ENCODE peak calls at places on chromosomes 7 and 10, in five cellular contexts. H is tibial nerve, Y is coronary artery, B is endothelial cell of umbilical vein, A is brain microvascular endothelial cell. U is an unnamed sample.

GRCh38 chr10:61125560-61126250 is 181.7 kb upstream of the RHOBTB1 start:
- DNase-seq in A (no peak), H (no peak), B (no peak), Y (no peak), U (no peak)

GRCh38 chr7:390761-391410 is 100.9 kb downstream of the FOXL3 start:
- DNase-seq in Y (peak; percentile 66), B (no peak), A (no peak), H (no peak), U (no peak)

GRCh38 chr10:128268015-128268722 is 141.9 kb upstream of the MKI67 start:
- DNase-seq in B (peak; percentile 25), Y (no peak), H (peak; percentile 30), A (peak; percentile 18), U (peak; percentile 85)

GRCh38 chr10:58384999-58385783 is at the start of gene TFAM:
- DNase-seq in A (peak; percentile 96), Y (peak; percentile 97), B (peak; percentile 97), H (peak; percentile 96), U (peak; percentile 93)

GRCh38 chr7:40804477-40805215 is 669.8 kb downstream of the SUGCT start:
- DNase-seq in H (no peak), Y (no peak), B (no peak), A (no peak), U (no peak)

GRCh38 chr7:82665966-82666507 is 222.5 kb upstream of the CACNA2D1 start:
- DNase-seq in B (peak; percentile 66), A (no peak), H (no peak), Y (no peak), U (no peak)

GRCh38 chr7:68744036-68744435 is 854.2 kb upstream of the AUTS2 start:
- DNase-seq in H (no peak), B (no peak), Y (no peak), A (no peak), U (no peak)

GRCh38 chr7:158344706-158345300 is 242.8 kb downstream of the PTPRN2 start:
- DNase-seq in H (no peak), Y (no peak), A (no peak), B (no peak), U (no peak)

GRCh38 chr10:113133497-113133896 is 183.4 kb downstream of the TCF7L2 start:
- DNase-seq in H (no peak), Y (no peak), B (no peak), A (peak; percentile 12), U (no peak)

GRCh38 chr7:8119228-8119627 is 142.7 kb downstream of the ICA1 start:
- DNase-seq in H (no peak), A (no peak), Y (no peak), B (no peak), U (no peak)

GRCh38 chr10:12380999-12381398 is 31.7 kb downstream of the CAMK1D start:
- DNase-seq in H (no peak), Y (no peak), B (no peak), A (no peak), U (no peak)

GRCh38 chr10:80477813-80478212 is 23.7 kb downstream of the TSPAN14 start:
- DNase-seq in Y (no peak), A (peak; percentile 96), H (no peak), B (peak; percentile 81), U (no peak)

GRCh38 chr7:30225863-30226361 is 58.5 kb upstream of the ZNRF2 start:
- DNase-seq in B (peak; percentile 56), Y (no peak), H (peak; percentile 28), A (peak; percentile 12), U (peak; percentile 60)

GRCh38 chr7:136293272-136293671 is 316.1 kb upstream of the MTPN start:
- DNase-seq in A (no peak), Y (no peak), B (no peak), H (no peak), U (no peak)

GRCh38 chr7:136292365-136292764 is 315.2 kb upstream of the MTPN start:
- DNase-seq in B (no peak), Y (no peak), A (no peak), H (no peak), U (no peak)

GRCh38 chr7:136293841-136294391 is 316.8 kb upstream of the MTPN start:
- DNase-seq in H (no peak), B (no peak), Y (no peak), A (no peak), U (no peak)

GRCh38 chr7:136294977-136295376 is 317.8 kb upstream of the MTPN start:
- DNase-seq in Y (no peak), B (no peak), H (no peak), A (no peak), U (no peak)
- TF ChIP-seq CTCF in Y (no peak), B (no peak), H (no peak), A (no peak), U (no peak)

DNA sequence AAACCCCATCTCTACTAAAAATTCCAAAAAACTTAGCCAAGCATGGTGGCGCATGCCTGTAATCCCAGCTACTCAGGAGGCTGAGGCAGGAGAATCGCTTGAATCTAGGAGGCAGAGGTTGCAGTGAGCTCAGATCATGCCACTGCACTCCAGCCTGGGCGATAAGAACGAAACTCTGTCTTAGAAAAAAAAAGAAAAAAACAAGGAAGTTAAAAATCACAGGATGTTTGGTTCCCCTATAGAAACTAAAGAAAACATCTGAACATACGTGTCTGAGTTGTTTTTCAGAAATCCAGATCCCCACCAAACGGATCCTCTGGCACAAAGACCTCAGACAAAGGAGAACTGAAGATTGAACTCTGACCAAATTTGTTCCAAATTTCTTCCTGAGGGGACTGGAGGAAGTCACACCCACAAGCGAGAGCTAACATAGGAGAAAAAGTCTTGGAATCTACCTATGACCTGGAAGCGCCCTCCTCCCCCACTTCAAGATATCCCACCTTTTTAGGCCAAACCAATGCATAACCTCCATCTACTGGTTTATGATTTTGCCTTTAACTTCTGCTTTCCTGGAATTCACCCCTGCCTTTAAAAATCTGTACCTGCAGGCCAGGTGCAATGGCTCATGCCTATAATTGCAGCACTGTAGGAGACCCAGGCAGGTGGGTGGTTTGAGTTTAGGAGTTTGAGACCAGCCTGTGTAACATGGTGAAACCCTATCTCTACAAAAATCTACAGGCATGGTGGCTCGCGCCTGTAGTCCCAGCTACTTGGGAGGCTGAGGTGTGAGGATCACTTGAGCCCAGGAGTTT is 19.7 kb upstream of the SIRT1 start:
- DNase-seq in Y (no peak), B (no peak), A (no peak), H (no peak), U (no peak)
- H3K4me3 ChIP-seq in Y (no peak overlapping the region), B (no peak overlapping the region), A (no peak overlapping the region), H (no peak overlapping the region), U (no peak overlapping the region)

GRCh38 chr7:149285581-149285975 is 23.6 kb downstream of the ZNF783 start:
- DNase-seq in Y (no peak), B (peak; percentile 34), H (no peak), A (peak; percentile 20), U (no peak)
- H3K27ac ChIP-seq in Y (peak overlapping the region; percentile 27), B (no peak overlapping the region), H (peak overlapping the region; percentile 45), A (no peak overlapping the region), U (no peak overlapping the region)

GRCh38 chr7:26091933-26092332 is 60.1 kb upstream of the NFE2L3 start:
- DNase-seq in A (no peak), B (no peak), H (no peak), Y (no peak), U (no peak)
- TF ChIP-seq CTCF in A (peak; percentile 55), B (no peak), H (no peak), Y (no peak), U (no peak)

GRCh38 chr10:87979847-87980246 is 116.4 kb downstream of the PTEN start:
- DNase-seq in H (no peak), B (no peak), Y (no peak), A (no peak), U (no peak)
- H3K4me3 ChIP-seq in H (no peak overlapping the region), B (no peak overlapping the region), Y (no peak overlapping the region), A (no peak overlapping the region), U (no peak overlapping the region)

GRCh38 chr10:103580422-103580821 is 86.9 kb downstream of the NEURL1 start:
- DNase-seq in B (no peak), A (no peak), H (no peak), Y (no peak), U (no peak)
- H3K27ac ChIP-seq in B (no peak overlapping the region), A (no peak overlapping the region), H (no peak overlapping the region), Y (no peak overlapping the region), U (no peak overlapping the region)

GRCh38 chr7:127629268-127629854 is 11.4 kb upstream of the PAX4 start:
- DNase-seq in H (no peak), A (no peak), Y (no peak), B (no peak), U (peak; percentile 43)
- TF ChIP-seq CTCF in H (no peak), A (peak; percentile 67), Y (no peak), B (peak; percentile 26), U (peak; percentile 45)

GRCh38 chr7:116322541-116322940 is 112.2 kb downstream of the TES start:
- DNase-seq in A (no peak), Y (no peak), B (peak; percentile 44), H (no peak), U (no peak)
- H3K4me3 ChIP-seq in A (no peak overlapping the region), Y (no peak overlapping the region), B (no peak overlapping the region), H (no peak overlapping the region), U (no peak overlapping the region)

DNA sequence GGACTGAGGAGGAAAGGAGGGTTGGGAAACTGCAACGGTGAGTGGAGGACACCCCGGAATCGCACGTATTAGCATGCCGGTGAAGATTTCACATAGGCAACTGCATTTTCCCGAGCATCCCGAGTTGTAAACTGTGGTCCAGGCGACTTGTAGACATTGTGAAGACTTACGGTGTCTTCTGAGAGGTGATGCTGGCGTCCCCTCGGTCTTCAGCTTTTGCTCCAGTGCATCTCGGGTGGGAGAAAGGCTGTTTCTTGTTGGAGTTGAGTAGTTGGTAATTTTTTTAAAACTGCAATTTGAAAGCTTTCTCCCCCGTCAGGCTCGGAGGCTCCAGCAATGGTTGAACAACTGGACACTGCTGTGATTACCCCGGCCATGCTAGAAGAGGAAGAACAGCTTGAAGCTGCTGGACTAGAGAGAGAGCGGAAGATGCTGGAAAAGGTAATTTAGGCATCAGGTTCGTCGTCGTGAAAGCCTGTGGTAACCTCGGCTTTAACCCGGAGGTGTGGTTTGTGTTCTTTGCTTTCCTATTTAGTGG is 539 bp downstream of the HELLS start:
- DNase-seq in H (no peak), Y (no peak), B (peak; percentile 65), A (peak; percentile 5), U (no peak)
- H3K27ac ChIP-seq in H (peak overlapping the region; percentile 81), Y (peak overlapping the region; percentile 22), B (peak overlapping the region; percentile 40), A (peak overlapping the region; percentile 74), U (peak overlapping the region; percentile 44)